ENCODE peak calls at places on chromosome 1, in four cellular contexts. One of them, this sample, is unnamed.

GRCh38 chr1:24929091-24929875 is 793 bp downstream of the RUNX3 start:
- DNase-seq in NCI-H1105: peak
- DNase-seq in activated naive CD8-positive, alpha-beta T cell treated with anti-CD3 and anti-CD28 coated beads, Interleukin-2, amount 10 ng/mL, durations not matched to agents 7 days and 5 days: peak
- DNase-seq in astrocyte of the spinal cord: no peak
- DNase-seq in this sample: peak

GRCh38 chr1:238647877-238648276 is 738.5 kb upstream of the CHRM3 start:
- DNase-seq in NCI-H1105: no peak
- DNase-seq in activated naive CD8-positive, alpha-beta T cell treated with anti-CD3 and anti-CD28 coated beads, Interleukin-2, amount 10 ng/mL, durations not matched to agents 7 days and 5 days: no peak
- DNase-seq in astrocyte of the spinal cord: peak
- DNase-seq in this sample: no peak

GRCh38 chr1:200530551-200531261 is 89.8 kb downstream of the KIF14 start:
- DNase-seq in NCI-H1105: no peak
- DNase-seq in activated naive CD8-positive, alpha-beta T cell treated with anti-CD3 and anti-CD28 coated beads, Interleukin-2, amount 10 ng/mL, durations not matched to agents 7 days and 5 days: peak
- DNase-seq in astrocyte of the spinal cord: no peak
- DNase-seq in this sample: no peak

GRCh38 chr1:203686091-203686632 is 59.5 kb downstream of the ATP2B4 start:
- DNase-seq in NCI-H1105: peak
- DNase-seq in activated naive CD8-positive, alpha-beta T cell treated with anti-CD3 and anti-CD28 coated beads, Interleukin-2, amount 10 ng/mL, durations not matched to agents 7 days and 5 days: no peak
- DNase-seq in astrocyte of the spinal cord: peak
- DNase-seq in this sample: no peak

GRCh38 chr1:20405051-20405754 is 80.8 kb downstream of the CAMK2N1 start:
- DNase-seq in NCI-H1105: no peak
- DNase-seq in activated naive CD8-positive, alpha-beta T cell treated with anti-CD3 and anti-CD28 coated beads, Interleukin-2, amount 10 ng/mL, durations not matched to agents 7 days and 5 days: no peak
- DNase-seq in astrocyte of the spinal cord: no peak
- DNase-seq in this sample: no peak

GRCh38 chr1:15618685-15619525 is 1.6 kb downstream of the DDI2 start:
- DNase-seq in NCI-H1105: no peak
- DNase-seq in activated naive CD8-positive, alpha-beta T cell treated with anti-CD3 and anti-CD28 coated beads, Interleukin-2, amount 10 ng/mL, durations not matched to agents 7 days and 5 days: no peak
- DNase-seq in astrocyte of the spinal cord: peak
- DNase-seq in this sample: no peak

GRCh38 chr1:3450202-3450863 is 4.1 kb upstream of the ARHGEF16 start:
- DNase-seq in NCI-H1105: no peak
- DNase-seq in activated naive CD8-positive, alpha-beta T cell treated with anti-CD3 and anti-CD28 coated beads, Interleukin-2, amount 10 ng/mL, durations not matched to agents 7 days and 5 days: no peak
- DNase-seq in astrocyte of the spinal cord: no peak
- DNase-seq in this sample: no peak

GRCh38 chr1:228079601-228080263 is 2.8 kb upstream of the ARF1 start:
- DNase-seq in NCI-H1105: no peak
- DNase-seq in activated naive CD8-positive, alpha-beta T cell treated with anti-CD3 and anti-CD28 coated beads, Interleukin-2, amount 10 ng/mL, durations not matched to agents 7 days and 5 days: no peak
- DNase-seq in astrocyte of the spinal cord: no peak
- DNase-seq in this sample: no peak

GRCh38 chr1:85334962-85335361 is 58.5 kb upstream of the BCL10 start:
- DNase-seq in NCI-H1105: no peak
- DNase-seq in activated naive CD8-positive, alpha-beta T cell treated with anti-CD3 and anti-CD28 coated beads, Interleukin-2, amount 10 ng/mL, durations not matched to agents 7 days and 5 days: no peak
- DNase-seq in astrocyte of the spinal cord: peak
- DNase-seq in this sample: no peak

GRCh38 chr1:215568287-215568692 is 1.2 kb downstream of the KCTD3 start:
- DNase-seq in NCI-H1105: peak
- DNase-seq in activated naive CD8-positive, alpha-beta T cell treated with anti-CD3 and anti-CD28 coated beads, Interleukin-2, amount 10 ng/mL, durations not matched to agents 7 days and 5 days: no peak
- DNase-seq in astrocyte of the spinal cord: peak
- DNase-seq in this sample: peak

This sample was measured in NCI-H774.